ENCODE peak calls at places on chromosomes 12 and 14, in five cellular contexts. One of them, this sample, is unnamed.

GRCh38 chr12:122001379-122002209 is 20.1 kb upstream of the BCL7A start:
- DNase-seq in H9: peak; percentile 59
- DNase-seq in fibroblast of the aortic adventitia: no peak
- DNase-seq in RWPE1: peak; percentile 89
- DNase-seq in AG08396: no peak
- DNase-seq in this sample: no peak

GRCh38 chr12:131112016-131112415 is 158.3 kb downstream of the ADGRD1 start:
- DNase-seq in fibroblast of the aortic adventitia: no peak
- DNase-seq in H9: no peak
- DNase-seq in RWPE1: no peak
- DNase-seq in AG08396: no peak
- DNase-seq in this sample: no peak

GRCh38 chr14:70726651-70727375 is 82.5 kb downstream of the MAP3K9 start:
- DNase-seq in fibroblast of the aortic adventitia: no peak
- DNase-seq in AG08396: no peak
- DNase-seq in H9: no peak
- DNase-seq in RWPE1: no peak
- DNase-seq in this sample: no peak

GRCh38 chr12:3150820-3151590 is 73.8 kb downstream of the TSPAN9 start:
- DNase-seq in RWPE1: no peak
- DNase-seq in H9: peak; percentile 61
- DNase-seq in fibroblast of the aortic adventitia: peak; percentile 69
- DNase-seq in AG08396: peak; percentile 70
- DNase-seq in this sample: no peak

GRCh38 chr12:47944685-47945340 is 18.6 kb upstream of the TMEM106C start:
- DNase-seq in RWPE1: no peak
- DNase-seq in H9: no peak
- DNase-seq in fibroblast of the aortic adventitia: no peak
- DNase-seq in AG08396: no peak
- DNase-seq in this sample: no peak

GRCh38 chr14:95480887-95481226 is 35.6 kb downstream of the SYNE3 start:
- DNase-seq in RWPE1: no peak
- DNase-seq in fibroblast of the aortic adventitia: no peak
- DNase-seq in AG08396: no peak
- DNase-seq in H9: peak; percentile 49
- DNase-seq in this sample: no peak

GRCh38 chr14:104726600-104727451 is 2.8 kb downstream of the ADSS1 start:
- DNase-seq in H9: no peak
- DNase-seq in AG08396: no peak
- DNase-seq in RWPE1: no peak
- DNase-seq in fibroblast of the aortic adventitia: no peak
- DNase-seq in this sample: peak; percentile 11

GRCh38 chr12:123119808-123120207 is 31.1 kb downstream of the PITPNM2 start:
- DNase-seq in H9: no peak
- DNase-seq in RWPE1: no peak
- DNase-seq in fibroblast of the aortic adventitia: no peak
- DNase-seq in AG08396: no peak
- DNase-seq in this sample: no peak

GRCh38 chr12:43285248-43285647 is 266.8 kb downstream of the ADAMTS20 start:
- DNase-seq in H9: no peak
- DNase-seq in RWPE1: peak; percentile 30
- DNase-seq in fibroblast of the aortic adventitia: peak; percentile 93
- DNase-seq in AG08396: peak; percentile 44
- DNase-seq in this sample: no peak

GRCh38 chr14:103607039-103607668 is 21.9 kb upstream of the KLC1 start:
- DNase-seq in RWPE1: peak; percentile 21
- DNase-seq in fibroblast of the aortic adventitia: peak; percentile 85
- DNase-seq in AG08396: peak; percentile 84
- DNase-seq in H9: peak; percentile 55
- DNase-seq in this sample: no peak

GRCh38 chr12:50104614-50105366 is 982 bp downstream of the GPD1 start:
- DNase-seq in H9: no peak
- DNase-seq in AG08396: no peak
- DNase-seq in RWPE1: no peak
- DNase-seq in fibroblast of the aortic adventitia: peak; percentile 21
- DNase-seq in this sample: no peak

GRCh38 chr14:76769636-76770292 is 8.5 kb downstream of the VASH1 start:
- DNase-seq in H9: peak; percentile 25
- DNase-seq in AG08396: no peak
- DNase-seq in RWPE1: no peak
- DNase-seq in fibroblast of the aortic adventitia: no peak
- DNase-seq in this sample: no peak

GRCh38 chr14:68940614-68941185 is 38.4 kb downstream of the ACTN1 start:
- DNase-seq in RWPE1: no peak
- DNase-seq in H9: no peak
- DNase-seq in fibroblast of the aortic adventitia: no peak
- DNase-seq in AG08396: no peak
- DNase-seq in this sample: no peak

GRCh38 chr12:85794551-85794950 is 41.7 kb downstream of the RASSF9 start:
- DNase-seq in RWPE1: no peak
- DNase-seq in AG08396: no peak
- DNase-seq in fibroblast of the aortic adventitia: peak; percentile 59
- DNase-seq in H9: no peak
- DNase-seq in this sample: no peak

GRCh38 chr12:106602071-106602470 is 19.3 kb downstream of the RFX4 start:
- DNase-seq in fibroblast of the aortic adventitia: no peak
- DNase-seq in H9: no peak
- DNase-seq in AG08396: no peak
- DNase-seq in RWPE1: no peak
- DNase-seq in this sample: no peak